ENCODE peak calls at places on chromosomes 7 and 10, in five cellular contexts. One of them, this sample, is unnamed.

GRCh38 chr7:148116195-148116594 is 474.4 kb upstream of the C7orf33 start:
- DNase-seq in AG09309: no peak
- DNase-seq in AG04450: no peak
- DNase-seq in GM12864: no peak
- DNase-seq in heart left ventricle: no peak
- DNase-seq in this sample: no peak

GRCh38 chr10:43074827-43075611 is 1.9 kb upstream of the RET start:
- DNase-seq in AG04450: no peak
- DNase-seq in AG09309: no peak
- DNase-seq in heart left ventricle: no peak
- DNase-seq in GM12864: no peak
- DNase-seq in this sample: no peak

GRCh38 chr10:49163741-49164140 is 24.4 kb downstream of the TMEM273 start:
- DNase-seq in AG09309: no peak
- DNase-seq in AG04450: peak; percentile 67
- DNase-seq in heart left ventricle: no peak
- DNase-seq in GM12864: no peak
- DNase-seq in this sample: no peak

GRCh38 chr7:137325927-137326326 is 17.6 kb downstream of the PTN start:
- DNase-seq in AG04450: no peak
- DNase-seq in AG09309: no peak
- DNase-seq in heart left ventricle: no peak
- DNase-seq in GM12864: no peak
- DNase-seq in this sample: no peak

GRCh38 chr7:146681487-146681886 is 564.9 kb downstream of the CNTNAP2 start:
- DNase-seq in heart left ventricle: no peak
- DNase-seq in AG09309: no peak
- DNase-seq in GM12864: no peak
- DNase-seq in AG04450: no peak
- DNase-seq in this sample: no peak

GRCh38 chr7:43076189-43076605 is 36.2 kb upstream of the HECW1 start:
- DNase-seq in GM12864: peak; percentile 83
- DNase-seq in AG04450: no peak
- DNase-seq in heart left ventricle: no peak
- DNase-seq in AG09309: no peak
- DNase-seq in this sample: peak; percentile 89

GRCh38 chr10:47456096-47456485 is 27.8 kb downstream of the ANXA8 start:
- DNase-seq in GM12864: no peak
- DNase-seq in heart left ventricle: no peak
- DNase-seq in AG04450: no peak
- DNase-seq in AG09309: no peak
- DNase-seq in this sample: no peak

GRCh38 chr7:113092762-113093161 is 6.1 kb upstream of the GPR85 start:
- DNase-seq in heart left ventricle: no peak
- DNase-seq in AG09309: no peak
- DNase-seq in GM12864: no peak
- DNase-seq in AG04450: no peak
- DNase-seq in this sample: no peak

GRCh38 chr7:92010215-92010614 is 69.6 kb downstream of the AKAP9 start:
- DNase-seq in AG09309: no peak
- DNase-seq in GM12864: no peak
- DNase-seq in heart left ventricle: no peak
- DNase-seq in AG04450: no peak
- DNase-seq in this sample: no peak

GRCh38 chr7:154916381-154917213 is 86.3 kb downstream of the PAXIP1 start:
- DNase-seq in AG04450: no peak
- DNase-seq in heart left ventricle: no peak
- DNase-seq in AG09309: no peak
- DNase-seq in GM12864: no peak
- DNase-seq in this sample: no peak

GRCh38 chr10:11280187-11280932 is 262.7 kb downstream of the CELF2 start:
- DNase-seq in AG04450: no peak
- DNase-seq in GM12864: no peak
- DNase-seq in AG09309: no peak
- DNase-seq in heart left ventricle: no peak
- DNase-seq in this sample: no peak

GRCh38 chr10:14220026-14220425 is 110.7 kb downstream of the FRMD4A start:
- DNase-seq in heart left ventricle: no peak
- DNase-seq in AG04450: no peak
- DNase-seq in AG09309: no peak
- DNase-seq in GM12864: no peak
- DNase-seq in this sample: no peak

GRCh38 chr10:96606216-96606615 is 19.4 kb upstream of the TM9SF3 start:
- DNase-seq in GM12864: no peak
- DNase-seq in heart left ventricle: no peak
- DNase-seq in AG09309: no peak
- DNase-seq in AG04450: no peak
- DNase-seq in this sample: no peak

GRCh38 chr7:83162402-83163256 is at the start of gene PCLO:
- DNase-seq in AG09309: no peak
- DNase-seq in GM12864: no peak
- DNase-seq in AG04450: no peak
- DNase-seq in heart left ventricle: peak; percentile 41
- DNase-seq in this sample: peak; percentile 73

GRCh38 chr7:148975896-148976295 is 52.4 kb downstream of the PDIA4 start:
- DNase-seq in AG04450: no peak
- DNase-seq in GM12864: no peak
- DNase-seq in AG09309: no peak
- DNase-seq in heart left ventricle: no peak
- DNase-seq in this sample: no peak

GRCh38 chr7:129896568-129897382 is 56.0 kb downstream of the UBE2H start:
- DNase-seq in AG09309: no peak
- DNase-seq in AG04450: no peak
- DNase-seq in heart left ventricle: no peak
- DNase-seq in GM12864: no peak
- DNase-seq in this sample: no peak

GRCh38 chr10:118965096-118965495 is 64.4 kb upstream of the NANOS1 start:
- DNase-seq in AG09309: no peak
- DNase-seq in heart left ventricle: no peak
- DNase-seq in AG04450: no peak
- DNase-seq in GM12864: no peak
- DNase-seq in this sample: no peak

GRCh38 chr7:49583440-49583839 is 190.0 kb upstream of the VWC2 start:
- DNase-seq in AG09309: no peak
- DNase-seq in AG04450: no peak
- DNase-seq in heart left ventricle: no peak
- DNase-seq in GM12864: no peak
- DNase-seq in this sample: no peak

GRCh38 chr7:66409493-66409892 is 204.4 kb downstream of the TPST1 start:
- DNase-seq in AG04450: no peak
- DNase-seq in heart left ventricle: no peak
- DNase-seq in AG09309: no peak
- DNase-seq in GM12864: no peak
- DNase-seq in this sample: no peak

GRCh38 chr10:110880012-110880411 is 8.3 kb downstream of the PDCD4 start:
- DNase-seq in GM12864: no peak
- DNase-seq in AG04450: no peak
- DNase-seq in heart left ventricle: no peak
- DNase-seq in AG09309: no peak
- DNase-seq in this sample: no peak

GRCh38 chr10:127971101-127971946 is 64.4 kb downstream of the PTPRE start:
- DNase-seq in AG09309: no peak
- DNase-seq in heart left ventricle: no peak
- DNase-seq in AG04450: no peak
- DNase-seq in GM12864: no peak
- DNase-seq in this sample: no peak

GRCh38 chr10:29736325-29737208 is 101.8 kb upstream of the SVIL start:
- DNase-seq in heart left ventricle: peak; percentile 76
- DNase-seq in GM12864: no peak
- DNase-seq in AG04450: no peak
- DNase-seq in AG09309: no peak
- DNase-seq in this sample: no peak

GRCh38 chr10:1102392-1102791 is 46.2 kb downstream of the WDR37 start:
- DNase-seq in GM12864: no peak
- DNase-seq in AG09309: no peak
- DNase-seq in AG04450: no peak
- DNase-seq in heart left ventricle: no peak
- DNase-seq in this sample: no peak

GRCh38 chr10:12635127-12635541 is 285.8 kb downstream of the CAMK1D start:
- DNase-seq in AG09309: no peak
- DNase-seq in heart left ventricle: no peak
- DNase-seq in AG04450: no peak
- DNase-seq in GM12864: no peak
- DNase-seq in this sample: peak; percentile 41

GRCh38 chr10:56068040-56068439 is 293.0 kb downstream of the ZWINT start:
- DNase-seq in GM12864: no peak
- DNase-seq in AG09309: no peak
- DNase-seq in heart left ventricle: no peak
- DNase-seq in AG04450: no peak
- DNase-seq in this sample: no peak

GRCh38 chr10:78231930-78232329 is 198.3 kb downstream of the RPS24 start:
- DNase-seq in AG04450: no peak
- DNase-seq in heart left ventricle: no peak
- DNase-seq in GM12864: no peak
- DNase-seq in AG09309: no peak
- DNase-seq in this sample: no peak
- TF ChIP-seq CTCF in AG04450: peak; percentile 42
- TF ChIP-seq CTCF in heart left ventricle: peak; percentile 10
- TF ChIP-seq CTCF in GM12864: peak; percentile 6
- TF ChIP-seq CTCF in AG09309: peak; percentile 44
- TF ChIP-seq CTCF in this sample: no peak

GRCh38 chr10:71210031-71210871 is 2.1 kb upstream of the UNC5B start:
- DNase-seq in heart left ventricle: no peak
- DNase-seq in AG09309: no peak
- DNase-seq in GM12864: no peak
- DNase-seq in AG04450: no peak
- DNase-seq in this sample: no peak

GRCh38 chr10:71213127-71213616 is 802 bp downstream of the UNC5B start:
- DNase-seq in heart left ventricle: no peak
- DNase-seq in GM12864: no peak
- DNase-seq in AG09309: peak; percentile 57
- DNase-seq in AG04450: no peak
- DNase-seq in this sample: peak; percentile 18

GRCh38 chr10:71211053-71211452 is 1.3 kb upstream of the UNC5B start:
- DNase-seq in GM12864: no peak
- DNase-seq in heart left ventricle: no peak
- DNase-seq in AG09309: no peak
- DNase-seq in AG04450: no peak
- DNase-seq in this sample: no peak

GRCh38 chr10:71212249-71213126 is at the start of gene UNC5B:
- DNase-seq in heart left ventricle: peak; percentile 93
- DNase-seq in AG09309: peak; percentile 46
- DNase-seq in GM12864: no peak
- DNase-seq in AG04450: peak; percentile 48
- DNase-seq in this sample: peak; percentile 42

DNA sequence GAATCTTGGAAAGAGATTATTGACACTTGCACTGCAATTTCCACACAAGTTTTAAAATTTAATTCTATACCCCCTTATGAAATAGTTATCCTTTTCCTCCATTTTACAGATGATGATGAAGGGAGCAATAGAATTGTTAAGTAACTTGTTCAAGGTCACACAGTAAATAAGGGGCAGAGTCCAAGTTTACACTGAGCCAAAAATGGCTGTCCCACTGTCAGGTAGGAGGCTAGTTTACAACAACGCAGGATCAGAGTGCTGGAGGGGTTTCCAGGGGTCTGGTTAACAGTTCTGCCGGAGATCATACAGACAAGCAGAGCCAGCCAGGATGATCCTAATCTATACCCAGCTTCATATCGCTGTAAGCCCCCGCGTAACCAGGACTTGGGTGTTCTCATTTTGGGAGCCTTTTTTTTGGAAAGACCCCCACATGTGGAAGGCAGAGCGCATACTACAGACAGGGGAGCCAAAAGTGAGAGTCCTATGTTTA is 566 bp upstream of the UNC5B start:
- DNase-seq in GM12864: no peak
- DNase-seq in heart left ventricle: no peak
- DNase-seq in AG09309: no peak
- DNase-seq in AG04450: no peak
- DNase-seq in this sample: no peak
- H3K4me3 ChIP-seq in GM12864: no peak overlapping the region
- H3K4me3 ChIP-seq in heart left ventricle: peak overlapping the region; percentile 80
- H3K4me3 ChIP-seq in AG09309: peak overlapping the region; percentile 46
- H3K4me3 ChIP-seq in AG04450: peak overlapping the region; percentile 88
- H3K4me3 ChIP-seq in this sample: no peak overlapping the region

GRCh38 chr7:38637957-38638356 is 6.8 kb upstream of the AMPH start:
- DNase-seq in GM12864: no peak
- DNase-seq in heart left ventricle: no peak
- DNase-seq in AG09309: no peak
- DNase-seq in AG04450: no peak
- DNase-seq in this sample: no peak

GRCh38 chr7:38628630-38629385 is 2.4 kb downstream of the AMPH start:
- DNase-seq in heart left ventricle: no peak
- DNase-seq in AG09309: peak; percentile 52
- DNase-seq in AG04450: peak; percentile 50
- DNase-seq in GM12864: no peak
- DNase-seq in this sample: no peak

GRCh38 chr7:38629621-38630020 is 1.6 kb downstream of the AMPH start:
- DNase-seq in heart left ventricle: no peak
- DNase-seq in AG09309: peak; percentile 7
- DNase-seq in GM12864: no peak
- DNase-seq in AG04450: no peak
- DNase-seq in this sample: no peak

GRCh38 chr7:38630720-38631673 is at the start of gene AMPH:
- DNase-seq in AG04450: peak; percentile 7
- DNase-seq in GM12864: no peak
- DNase-seq in heart left ventricle: peak; percentile 74
- DNase-seq in AG09309: no peak
- DNase-seq in this sample: no peak

DNA sequence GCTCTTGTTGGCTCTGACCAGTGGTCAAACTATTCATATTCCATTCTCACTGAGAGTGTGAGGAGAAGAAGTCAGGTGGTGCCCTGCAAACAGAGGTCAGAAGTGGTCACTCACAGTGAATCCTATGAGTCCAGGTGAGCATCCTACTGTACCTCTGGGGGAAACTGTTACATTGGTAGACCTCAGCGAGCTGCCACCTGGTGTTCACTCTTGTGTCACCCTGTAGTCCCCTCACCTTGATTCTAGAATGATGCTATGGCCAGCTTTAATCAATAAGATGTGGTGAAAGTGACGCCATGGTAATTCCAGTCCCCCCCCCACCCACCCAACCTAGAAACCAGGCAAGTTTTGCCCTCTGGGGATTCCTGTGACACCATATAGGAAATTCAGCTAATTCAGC is 1.2 kb upstream of the AMPH start:
- DNase-seq in AG09309: no peak
- DNase-seq in GM12864: no peak
- DNase-seq in heart left ventricle: no peak
- DNase-seq in AG04450: no peak
- DNase-seq in this sample: peak; percentile 9
- TF ChIP-seq CTCF in AG09309: no peak
- TF ChIP-seq CTCF in GM12864: peak; percentile 3
- TF ChIP-seq CTCF in heart left ventricle: no peak
- TF ChIP-seq CTCF in AG04450: no peak
- TF ChIP-seq CTCF in this sample: no peak

GRCh38 chr7:122881324-122881723 is 4.9 kb downstream of the CADPS2 start:
- DNase-seq in heart left ventricle: no peak
- DNase-seq in AG04450: no peak
- DNase-seq in GM12864: no peak
- DNase-seq in AG09309: no peak
- DNase-seq in this sample: no peak
- H3K4me3 ChIP-seq in heart left ventricle: no peak overlapping the region
- H3K4me3 ChIP-seq in AG04450: no peak overlapping the region
- H3K4me3 ChIP-seq in GM12864: no peak overlapping the region
- H3K4me3 ChIP-seq in AG09309: no peak overlapping the region
- H3K4me3 ChIP-seq in this sample: no peak overlapping the region

GRCh38 chr10:33290286-33291052 is 44.0 kb downstream of the NRP1 start:
- DNase-seq in AG04450: no peak
- DNase-seq in AG09309: no peak
- DNase-seq in heart left ventricle: no peak
- DNase-seq in GM12864: no peak
- DNase-seq in this sample: no peak
- TF ChIP-seq CTCF in AG04450: no peak
- TF ChIP-seq CTCF in AG09309: peak; percentile 29
- TF ChIP-seq CTCF in heart left ventricle: peak; percentile 28
- TF ChIP-seq CTCF in GM12864: no peak
- TF ChIP-seq CTCF in this sample: no peak